ENCODE peak calls at places on chromosome 7, in four cellular contexts. G is A549, W is HepG2, N is K562. M is an unnamed sample.

GRCh38 chr7:69114374-69114773 is 483.9 kb upstream of the AUTS2 start:
- DNase-seq in G (no peak), W (no peak), N (no peak), M (no peak)

GRCh38 chr7:150631084-150631824 is 931 bp downstream of the GIMAP6 start:
- DNase-seq in G (no peak), W (no peak), N (no peak), M (peak)

GRCh38 chr7:149783386-149784250 is 10.2 kb upstream of the ZNF467 start:
- DNase-seq in G (no peak), W (no peak), N (peak), M (no peak)

GRCh38 chr7:82051641-82052040 is 281.8 kb upstream of the HGF start:
- DNase-seq in G (no peak), W (no peak), N (no peak), M (no peak)

GRCh38 chr7:29622335-29623265 is 59.0 kb downstream of the PRR15 start:
- DNase-seq in G (peak), W (no peak), N (no peak), M (no peak)

GRCh38 chr7:120168066-120168465 is 104.9 kb upstream of the KCND2 start:
- DNase-seq in G (no peak), W (no peak), N (no peak), M (no peak)

GRCh38 chr7:157431951-157432540 is 95.2 kb downstream of the DNAJB6 start:
- DNase-seq in G (no peak), W (no peak), N (no peak), M (no peak)

GRCh38 chr7:91263359-91264082 is 712 bp upstream of the FZD1 start:
- DNase-seq in G (peak), W (no peak), N (peak), M (no peak)

GRCh38 chr7:39621261-39621660 is 2.1 kb upstream of the RALA start:
- DNase-seq in G (no peak), W (no peak), N (no peak), M (no peak)

GRCh38 chr7:86976958-86977357 is 82.5 kb downstream of the ELAPOR2 start:
- DNase-seq in G (no peak), W (no peak), N (no peak), M (no peak)

GRCh38 chr7:158016171-158017087 is 571.2 kb downstream of the PTPRN2 start:
- DNase-seq in G (no peak), W (no peak), N (no peak), M (no peak)

GRCh38 chr7:40546616-40547501 is 412.1 kb downstream of the SUGCT start:
- DNase-seq in G (no peak), W (no peak), N (no peak), M (no peak)

DNA sequence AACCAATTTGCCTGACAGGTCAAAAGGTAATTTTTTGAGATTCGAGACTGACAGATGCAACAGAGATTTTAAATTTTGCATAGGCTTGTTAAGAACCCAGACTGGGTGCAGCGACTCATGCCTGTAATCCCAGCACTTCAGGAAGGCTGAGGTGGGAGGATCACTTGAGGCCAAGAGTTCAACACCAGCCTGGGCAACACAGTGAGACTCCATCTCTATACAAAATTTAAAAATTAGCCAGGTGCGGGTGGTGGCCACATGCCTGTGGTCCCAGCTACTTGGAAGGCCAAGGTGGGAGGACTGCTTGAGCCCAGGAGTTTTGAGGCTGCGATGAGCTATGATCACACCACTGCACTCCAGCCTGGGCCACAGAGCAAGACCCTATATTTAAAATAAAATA is 34.6 kb downstream of the AMZ1 start:
- DNase-seq in G (no peak), W (no peak), N (no peak), M (no peak)
- TF ChIP-seq POLR2AphosphoS2 in G (no peak), W (no peak), N (no peak), M (no peak)

DNA sequence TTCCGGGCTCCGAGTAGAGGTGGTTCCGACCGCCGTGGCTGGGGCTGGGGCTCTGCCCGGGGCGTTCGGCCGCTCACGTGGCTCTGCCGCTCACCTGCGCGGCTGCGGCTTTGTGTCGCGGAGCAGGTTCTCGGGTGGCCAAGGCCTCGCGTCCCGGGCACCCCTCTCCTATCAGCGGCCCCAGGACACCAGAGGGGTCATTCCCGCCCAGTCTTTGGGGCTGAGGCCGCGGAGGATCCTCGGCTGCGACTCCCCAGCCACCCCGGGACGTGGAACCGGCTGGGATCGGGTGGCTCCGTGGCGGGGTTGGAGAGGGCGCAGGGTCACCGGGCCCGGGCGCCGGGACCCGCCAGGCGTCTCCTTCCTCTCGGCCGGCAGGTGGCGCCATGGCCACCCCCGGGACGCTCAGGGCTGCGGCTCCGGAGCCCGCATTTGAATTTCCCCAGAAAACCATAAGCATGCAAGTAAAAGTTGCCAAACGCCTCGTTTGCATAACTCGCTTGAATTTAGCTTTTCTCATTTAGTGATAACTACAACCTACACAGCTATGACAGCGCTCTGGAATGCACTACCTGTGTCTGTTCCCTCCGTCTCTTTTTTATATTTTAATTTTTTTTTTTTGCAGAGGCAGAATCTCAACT is 1.2 kb downstream of the COL26A1 start:
- DNase-seq in G (peak), W (peak), N (peak), M (no peak)
- TF ChIP-seq CTCF in G (peak), W (peak), N (peak), M (peak)

DNA sequence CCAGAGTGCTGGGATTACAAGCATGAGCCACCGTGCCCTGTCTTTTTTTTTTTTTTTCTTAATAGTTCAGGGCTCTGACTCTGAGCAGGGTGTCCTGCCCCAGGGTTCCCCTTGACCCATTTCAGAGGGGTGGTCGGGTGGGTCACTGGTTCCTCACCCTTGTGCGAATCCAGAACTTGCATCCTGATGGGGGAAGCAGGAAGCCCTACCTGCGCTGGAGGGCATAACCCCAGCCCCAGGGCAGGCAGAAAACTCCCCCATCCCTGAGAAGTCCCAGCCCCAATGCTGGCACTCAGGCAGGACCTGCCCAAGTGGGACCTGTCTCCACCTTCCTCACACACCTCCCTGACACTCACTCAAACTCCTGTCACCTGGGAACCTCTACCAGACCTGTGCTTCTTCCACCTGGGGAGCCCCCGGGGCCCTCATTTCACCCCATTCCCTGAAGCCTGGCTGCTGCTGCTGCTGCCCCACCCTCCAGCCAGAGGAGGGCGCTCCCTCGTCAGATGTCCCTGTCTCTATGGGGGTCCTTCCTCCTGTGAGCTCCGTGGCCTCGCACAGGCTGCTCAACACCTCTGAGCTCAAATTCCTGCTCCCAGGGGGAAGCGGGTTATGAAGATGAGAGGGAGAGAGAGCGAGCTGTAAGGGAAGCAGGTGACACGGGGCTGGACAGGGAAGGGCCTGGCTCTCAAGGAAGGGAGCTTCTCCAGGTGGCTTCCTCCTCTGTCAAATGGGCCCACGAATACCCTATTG is 15.1 kb upstream of the ZNF273 start:
- DNase-seq in G (no peak), W (peak), N (no peak), M (no peak)
- TF ChIP-seq POLR2AphosphoS2 in G (no peak), W (no peak), N (no peak), M (no peak)

GRCh38 chr7:32428546-32428945 is 61.6 kb downstream of the LSM5 start:
- DNase-seq in G (no peak), W (no peak), N (no peak), M (no peak)
- TF ChIP-seq CTCF in G (no peak), W (no peak), N (no peak), M (no peak)

GRCh38 chr7:12210179-12211053 is 678 bp upstream of the TMEM106B start:
- DNase-seq in G (peak), W (peak), N (peak), M (no peak)

GRCh38 chr7:12207046-12207445 is 4.0 kb upstream of the TMEM106B start:
- DNase-seq in G (no peak), W (no peak), N (no peak), M (no peak)

GRCh38 chr7:12211054-12212050 is at the start of gene TMEM106B:
- DNase-seq in G (peak), W (peak), N (peak), M (peak)

GRCh38 chr7:12217311-12217710 is 6.2 kb downstream of the TMEM106B start:
- DNase-seq in G (no peak), W (no peak), N (no peak), M (no peak)

DNA sequence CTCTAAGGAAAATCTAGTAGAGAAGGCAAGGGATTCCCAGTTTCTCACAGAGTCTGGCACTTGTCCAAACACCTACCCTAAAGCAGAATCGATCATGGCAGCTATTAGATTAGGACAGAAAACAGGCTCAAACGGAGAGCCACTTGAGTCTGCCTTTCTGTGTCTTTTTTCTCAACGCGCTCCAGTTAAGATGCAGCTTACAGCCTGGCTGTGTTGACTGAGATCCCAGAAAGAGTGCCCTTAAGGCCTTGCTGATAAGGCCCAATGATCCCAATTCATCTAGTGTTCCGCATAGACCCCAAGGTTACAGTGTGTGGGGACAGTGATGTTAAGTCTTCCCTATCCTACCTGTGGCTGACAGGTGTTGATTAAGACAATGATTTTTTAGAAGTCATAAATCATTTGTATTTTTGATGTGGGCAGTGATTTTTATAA is 974 bp downstream of the TMEM106B start:
- DNase-seq in G (no peak), W (peak), N (peak), M (no peak)
- TF ChIP-seq POLR2AphosphoS2 in G (no peak), W (no peak), N (no peak), M (no peak)

DNA sequence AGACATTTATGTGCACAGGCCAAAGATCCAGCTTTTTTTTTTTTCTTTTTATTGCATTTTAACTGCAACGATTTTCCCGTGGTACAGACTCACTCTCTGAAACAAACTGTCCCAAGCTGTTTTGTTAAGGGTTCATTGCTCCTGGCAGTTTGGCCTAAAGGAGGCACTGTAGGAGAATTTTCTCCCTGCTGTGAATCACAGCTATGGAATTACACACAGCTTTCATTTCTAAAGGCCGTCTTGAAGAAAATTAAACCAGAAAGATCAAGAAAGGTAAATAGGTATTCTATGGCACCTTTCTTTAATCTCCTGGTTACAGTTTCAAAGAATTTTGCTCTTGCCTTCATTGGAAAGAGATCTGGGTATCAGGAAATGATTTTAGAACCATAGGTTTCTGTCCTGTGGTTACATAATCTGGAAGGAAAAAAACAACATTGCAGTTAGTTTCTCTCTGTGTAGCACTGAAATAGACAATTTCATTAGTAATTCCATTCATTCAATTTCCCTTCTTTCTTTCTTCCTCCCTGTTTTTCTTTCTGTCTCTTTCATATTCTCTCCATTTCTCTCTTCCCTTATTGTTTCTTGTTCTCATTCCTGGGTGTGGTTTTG is 51.2 kb downstream of the PDK4 start:
- DNase-seq in G (peak), W (peak), N (no peak), M (no peak)
- TF ChIP-seq CTCF in G (peak), W (peak), N (peak), M (peak)

M was measured in GM12878.